ENCODE peak calls at places on chromosomes 1 and 21, in eight cellular contexts. One of them, this sample, is unnamed.

GRCh38 chr1:191255354-191256057 is 777.8 kb upstream of the BRINP3 start:
- DNase-seq in caudate nucleus: no peak
- DNase-seq in Peyer's patch: no peak
- DNase-seq in BJ: no peak
- DNase-seq in neural crest cell: no peak
- DNase-seq in SW480: no peak
- DNase-seq in activated T-cell treated with anti-CD3 and anti-CD28 coated beads, Interleukin-2, amount 50 U/mL, for 72 hours: no peak
- DNase-seq in activated B cell treated with CpG ODN at 0.5 μM for 24 hours: no peak
- DNase-seq in this sample: no peak

GRCh38 chr1:116179398-116179797 is 68.2 kb downstream of the MAB21L3 start:
- DNase-seq in caudate nucleus: no peak
- DNase-seq in Peyer's patch: peak
- DNase-seq in BJ: no peak
- DNase-seq in neural crest cell: no peak
- DNase-seq in SW480: peak
- DNase-seq in activated T-cell treated with anti-CD3 and anti-CD28 coated beads, Interleukin-2, amount 50 U/mL, for 72 hours: no peak
- DNase-seq in activated B cell treated with CpG ODN at 0.5 μM for 24 hours: no peak
- DNase-seq in this sample: no peak

GRCh38 chr1:56387071-56387747 is 192.2 kb downstream of the PLPP3 start:
- DNase-seq in caudate nucleus: no peak
- DNase-seq in Peyer's patch: no peak
- DNase-seq in BJ: no peak
- DNase-seq in neural crest cell: no peak
- DNase-seq in SW480: peak
- DNase-seq in activated T-cell treated with anti-CD3 and anti-CD28 coated beads, Interleukin-2, amount 50 U/mL, for 72 hours: no peak
- DNase-seq in activated B cell treated with CpG ODN at 0.5 μM for 24 hours: no peak
- DNase-seq in this sample: no peak

GRCh38 chr1:78586572-78586971 is 33.7 kb upstream of the IFI44L start:
- DNase-seq in caudate nucleus: no peak
- DNase-seq in Peyer's patch: no peak
- DNase-seq in BJ: peak
- DNase-seq in neural crest cell: no peak
- DNase-seq in SW480: no peak
- DNase-seq in activated T-cell treated with anti-CD3 and anti-CD28 coated beads, Interleukin-2, amount 50 U/mL, for 72 hours: no peak
- DNase-seq in activated B cell treated with CpG ODN at 0.5 μM for 24 hours: no peak
- DNase-seq in this sample: no peak

GRCh38 chr1:62356257-62356835 is 37.1 kb upstream of the KANK4 start:
- DNase-seq in caudate nucleus: no peak
- DNase-seq in Peyer's patch: no peak
- DNase-seq in BJ: peak
- DNase-seq in neural crest cell: no peak
- DNase-seq in SW480: peak
- DNase-seq in activated T-cell treated with anti-CD3 and anti-CD28 coated beads, Interleukin-2, amount 50 U/mL, for 72 hours: no peak
- DNase-seq in activated B cell treated with CpG ODN at 0.5 μM for 24 hours: no peak
- DNase-seq in this sample: no peak

GRCh38 chr1:87950369-87950768 is 621.7 kb downstream of the LMO4 start:
- DNase-seq in caudate nucleus: no peak
- DNase-seq in Peyer's patch: no peak
- DNase-seq in BJ: no peak
- DNase-seq in neural crest cell: no peak
- DNase-seq in SW480: no peak
- DNase-seq in activated T-cell treated with anti-CD3 and anti-CD28 coated beads, Interleukin-2, amount 50 U/mL, for 72 hours: no peak
- DNase-seq in activated B cell treated with CpG ODN at 0.5 μM for 24 hours: no peak
- DNase-seq in this sample: no peak

GRCh38 chr1:219120625-219121544 is 52.8 kb upstream of the LYPLAL1 start:
- DNase-seq in caudate nucleus: no peak
- DNase-seq in Peyer's patch: no peak
- DNase-seq in BJ: peak
- DNase-seq in neural crest cell: no peak
- DNase-seq in SW480: no peak
- DNase-seq in activated T-cell treated with anti-CD3 and anti-CD28 coated beads, Interleukin-2, amount 50 U/mL, for 72 hours: no peak
- DNase-seq in activated B cell treated with CpG ODN at 0.5 μM for 24 hours: no peak
- DNase-seq in this sample: no peak

GRCh38 chr1:35807614-35808375 is at the start of gene AGO4:
- DNase-seq in caudate nucleus: peak
- DNase-seq in Peyer's patch: peak
- DNase-seq in BJ: no peak
- DNase-seq in neural crest cell: peak
- DNase-seq in SW480: peak
- DNase-seq in activated T-cell treated with anti-CD3 and anti-CD28 coated beads, Interleukin-2, amount 50 U/mL, for 72 hours: peak
- DNase-seq in activated B cell treated with CpG ODN at 0.5 μM for 24 hours: peak
- DNase-seq in this sample: no peak

GRCh38 chr1:204711103-204711946 is 25.8 kb upstream of the LRRN2 start:
- DNase-seq in caudate nucleus: no peak
- DNase-seq in Peyer's patch: no peak
- DNase-seq in BJ: no peak
- DNase-seq in neural crest cell: no peak
- DNase-seq in SW480: no peak
- DNase-seq in activated T-cell treated with anti-CD3 and anti-CD28 coated beads, Interleukin-2, amount 50 U/mL, for 72 hours: no peak
- DNase-seq in activated B cell treated with CpG ODN at 0.5 μM for 24 hours: no peak
- DNase-seq in this sample: no peak

GRCh38 chr21:26506951-26507350 is 66.1 kb downstream of the CYYR1 start:
- DNase-seq in caudate nucleus: no peak
- DNase-seq in Peyer's patch: no peak
- DNase-seq in BJ: no peak
- DNase-seq in neural crest cell: no peak
- DNase-seq in SW480: no peak
- DNase-seq in activated T-cell treated with anti-CD3 and anti-CD28 coated beads, Interleukin-2, amount 50 U/mL, for 72 hours: no peak
- DNase-seq in activated B cell treated with CpG ODN at 0.5 μM for 24 hours: no peak
- DNase-seq in this sample: no peak

GRCh38 chr1:20124451-20125057 is 5.2 kb upstream of the PLA2G2D start:
- DNase-seq in caudate nucleus: no peak
- DNase-seq in Peyer's patch: no peak
- DNase-seq in BJ: no peak
- DNase-seq in neural crest cell: no peak
- DNase-seq in SW480: peak
- DNase-seq in activated T-cell treated with anti-CD3 and anti-CD28 coated beads, Interleukin-2, amount 50 U/mL, for 72 hours: no peak
- DNase-seq in activated B cell treated with CpG ODN at 0.5 μM for 24 hours: no peak
- DNase-seq in this sample: no peak

GRCh38 chr1:69847670-69848069 is 279.9 kb downstream of the LRRC7 start:
- DNase-seq in caudate nucleus: no peak
- DNase-seq in Peyer's patch: no peak
- DNase-seq in BJ: no peak
- DNase-seq in neural crest cell: no peak
- DNase-seq in SW480: no peak
- DNase-seq in activated T-cell treated with anti-CD3 and anti-CD28 coated beads, Interleukin-2, amount 50 U/mL, for 72 hours: no peak
- DNase-seq in activated B cell treated with CpG ODN at 0.5 μM for 24 hours: no peak
- DNase-seq in this sample: no peak

GRCh38 chr21:42311160-42311559 is 4.0 kb downstream of the TFF3 start:
- DNase-seq in caudate nucleus: no peak
- DNase-seq in Peyer's patch: peak
- DNase-seq in BJ: no peak
- DNase-seq in neural crest cell: no peak
- DNase-seq in SW480: no peak
- DNase-seq in activated T-cell treated with anti-CD3 and anti-CD28 coated beads, Interleukin-2, amount 50 U/mL, for 72 hours: no peak
- DNase-seq in activated B cell treated with CpG ODN at 0.5 μM for 24 hours: peak
- DNase-seq in this sample: no peak

GRCh38 chr1:40032240-40032891 is 8.2 kb upstream of the CAP1 start:
- DNase-seq in caudate nucleus: no peak
- DNase-seq in Peyer's patch: no peak
- DNase-seq in BJ: no peak
- DNase-seq in neural crest cell: peak
- DNase-seq in SW480: peak
- DNase-seq in activated T-cell treated with anti-CD3 and anti-CD28 coated beads, Interleukin-2, amount 50 U/mL, for 72 hours: peak
- DNase-seq in activated B cell treated with CpG ODN at 0.5 μM for 24 hours: no peak
- DNase-seq in this sample: peak